ENCODE peak calls at places on chromosome 20, in six cellular contexts. M is pancreas, Y is neural crest cell, H is hypothalamus, F is DND-41, E is non-pigmented ciliary epithelial cell. Z is an unnamed sample.

GRCh38 chr20:57476641-57477461 is 48.1 kb downstream of the CTCFL start:
- DNase-seq in E (no peak), H (no peak), Y (no peak), F (no peak), M (no peak), Z (no peak)

GRCh38 chr20:43404880-43405279 is 52.8 kb upstream of the SRSF6 start:
- DNase-seq in H (no peak), F (no peak), M (no peak), E (no peak), Y (no peak), Z (no peak)

GRCh38 chr20:47274449-47275108 is 81.9 kb downstream of the ZMYND8 start:
- DNase-seq in E (peak), M (no peak), H (no peak), Y (no peak), F (no peak), Z (no peak)

GRCh38 chr20:58218665-58219341 is 9.7 kb downstream of the ANKRD60 start:
- DNase-seq in F (no peak), H (no peak), E (no peak), M (no peak), Y (no peak), Z (no peak)

GRCh38 chr20:18284805-18285533 is 3.4 kb upstream of the ZNF133 start:
- DNase-seq in E (no peak), F (no peak), Y (no peak), H (no peak), M (no peak), Z (no peak)

GRCh38 chr20:38195521-38195920 is 30.5 kb upstream of the TGM2 start:
- DNase-seq in M (no peak), Y (no peak), H (no peak), E (no peak), F (no peak), Z (no peak)

GRCh38 chr20:63027425-63028389 is 20.9 kb upstream of the BHLHE23 start:
- DNase-seq in E (no peak), H (no peak), F (no peak), M (no peak), Y (no peak), Z (no peak)

GRCh38 chr20:34111057-34111711 is 859 bp downstream of the EIF2S2 start:
- DNase-seq in M (no peak), H (no peak), Y (no peak), F (peak), E (no peak), Z (no peak)

GRCh38 chr20:32830437-32830836 is 10.7 kb downstream of the MAPRE1 start:
- DNase-seq in H (no peak), Y (no peak), E (no peak), M (no peak), F (no peak), Z (no peak)

GRCh38 chr20:618980-619379 is 8.9 kb upstream of the TCF15 start:
- DNase-seq in F (no peak), M (no peak), H (no peak), Y (no peak), E (no peak), Z (no peak)

GRCh38 chr20:56987992-56988391 is 278.4 kb downstream of the BMP7 start:
- DNase-seq in H (no peak), F (no peak), Y (no peak), M (no peak), E (no peak), Z (no peak)

GRCh38 chr20:13046409-13046808 is 37.6 kb downstream of the SPTLC3 start:
- DNase-seq in Y (no peak), E (no peak), F (no peak), M (no peak), H (no peak), Z (no peak)

GRCh38 chr20:51480507-51481270 is 61.8 kb downstream of the NFATC2 start:
- DNase-seq in Y (no peak), F (no peak), E (no peak), H (no peak), M (no peak), Z (no peak)

GRCh38 chr20:45067087-45067486 is 33.8 kb downstream of the KCNS1 start:
- DNase-seq in F (no peak), M (no peak), Y (no peak), H (no peak), E (no peak), Z (no peak)

GRCh38 chr20:32917191-32917950 is 58.6 kb downstream of the EFCAB8 start:
- DNase-seq in F (peak), E (no peak), M (no peak), Y (no peak), H (no peak), Z (peak)

GRCh38 chr20:62755817-62756724 is 40.2 kb upstream of the MRGBP start:
- DNase-seq in F (no peak), Y (no peak), H (no peak), E (no peak), M (no peak), Z (no peak)

GRCh38 chr20:13455713-13456112 is 183.0 kb downstream of the TASP1 start:
- DNase-seq in F (no peak), M (no peak), E (no peak), Y (no peak), H (no peak), Z (no peak)

GRCh38 chr20:64111841-64112641 is 4.7 kb upstream of the NPBWR2 start:
- DNase-seq in Y (no peak), E (no peak), M (peak), H (no peak), F (no peak), Z (no peak)

GRCh38 chr20:18802012-18802634 is 11.5 kb upstream of the SCP2D1 start:
- DNase-seq in F (no peak), E (no peak), H (no peak), M (no peak), Y (no peak), Z (no peak)

GRCh38 chr20:1526896-1527295 is 30.6 kb downstream of the SIRPD start:
- DNase-seq in E (no peak), Y (no peak), M (no peak), H (no peak), F (no peak), Z (no peak)

GRCh38 chr20:40009542-40009941 is 679.5 kb downstream of the MAFB start:
- DNase-seq in F (no peak), Y (no peak), H (no peak), M (no peak), E (no peak), Z (no peak)

GRCh38 chr20:45114465-45115385 is at the start of gene WFDC5:
- DNase-seq in F (no peak), Y (no peak), M (no peak), H (no peak), E (no peak), Z (no peak)

GRCh38 chr20:50690979-50691584 is at the start of gene RIPOR3:
- DNase-seq in M (no peak), E (no peak), F (no peak), Y (peak), H (no peak), Z (no peak)

GRCh38 chr20:59605691-59606364 is 1.5 kb downstream of the PHACTR3 start:
- DNase-seq in H (no peak), M (no peak), E (no peak), Y (peak), F (no peak), Z (no peak)

Z was measured in vagina.